ENCODE peak calls at places on chromosomes 12 and 14, in ten cellular contexts. L is stimulated activated CD4-positive, alpha-beta T cell treated with anti-CD3 and anti-CD28 coated beads, Interleukin-4, amount 100 ng/mL, for 4 hours; N is adipocyte; C is upper lobe of right lung; W is D341Med; H is brain microvascular endothelial cell; A is mesothelial cell of epicardium; D is hypothalamus; I is putamen; Y is kidney tubule cell. B is an unnamed sample.

GRCh38 chr12:3523058-3523457 is 32.1 kb downstream of the PRMT8 start:
- DNase-seq in H (no peak), I (no peak), C (no peak), A (no peak), W (no peak), N (no peak), Y (no peak), D (no peak), L (no peak), B (no peak)

GRCh38 chr12:16096273-16096849 is 181.1 kb downstream of the SLC15A5 start:
- DNase-seq in W (no peak), N (no peak), I (no peak), Y (no peak), D (no peak), C (no peak), L (no peak), H (no peak), A (no peak), B (no peak)

GRCh38 chr12:31471823-31472222 is 119.1 kb downstream of the DENND5B start:
- DNase-seq in C (no peak), H (no peak), W (no peak), Y (no peak), N (no peak), L (no peak), A (no peak), D (no peak), I (no peak), B (no peak)

GRCh38 chr12:122917508-122918227 is 21.7 kb upstream of the VPS37B start:
- DNase-seq in L (no peak), Y (peak; percentile 30), C (peak; percentile 82), D (no peak), I (no peak), N (peak; percentile 78), W (no peak), A (no peak), H (peak; percentile 13), B (no peak)

GRCh38 chr14:96303981-96304380 is 48.0 kb downstream of the BDKRB1 start:
- DNase-seq in C (no peak), I (no peak), W (no peak), A (no peak), N (no peak), Y (no peak), H (peak; percentile 22), D (no peak), L (no peak), B (no peak)

GRCh38 chr12:42421844-42422779 is 96.1 kb downstream of the PPHLN1 start:
- DNase-seq in N (peak; percentile 84), Y (no peak), A (no peak), C (no peak), D (no peak), H (peak; percentile 57), L (no peak), I (peak; percentile 9), W (no peak), B (no peak)

GRCh38 chr12:31204995-31205582 is 120.9 kb downstream of the SINHCAF start:
- DNase-seq in N (peak; percentile 60), W (no peak), A (no peak), L (no peak), D (no peak), H (peak; percentile 41), I (no peak), C (no peak), Y (peak; percentile 69), B (no peak)

GRCh38 chr12:14883663-14884062 is 2.0 kb downstream of the MGP start:
- DNase-seq in D (no peak), N (no peak), I (no peak), C (no peak), Y (no peak), W (peak; percentile 47), A (no peak), L (no peak), H (no peak), B (no peak)

GRCh38 chr12:104201238-104202001 is 14.2 kb upstream of the TXNRD1 start:
- DNase-seq in L (peak; percentile 8), D (no peak), H (peak; percentile 56), I (no peak), C (no peak), W (peak; percentile 78), Y (peak; percentile 65), A (no peak), N (peak; percentile 84), B (peak; percentile 49)

GRCh38 chr12:1252758-1253157 is 261.7 kb downstream of the ERC1 start:
- DNase-seq in Y (no peak), W (no peak), L (no peak), H (no peak), C (no peak), A (no peak), N (peak; percentile 59), D (no peak), I (no peak), B (no peak)

GRCh38 chr14:51738754-51739153 is 87.0 kb downstream of the FRMD6 start:
- DNase-seq in A (no peak), L (no peak), I (no peak), Y (no peak), W (peak; percentile 32), H (no peak), D (no peak), C (no peak), N (no peak), B (no peak)

GRCh38 chr12:39581592-39581991 is 38.0 kb downstream of the ABCD2 start:
- DNase-seq in N (no peak), W (no peak), I (no peak), A (no peak), L (no peak), Y (no peak), C (no peak), H (no peak), D (no peak), B (no peak)

GRCh38 chr12:47752552-47752951 is 6.1 kb downstream of the RAPGEF3 start:
- DNase-seq in W (no peak), I (no peak), H (no peak), L (no peak), C (no peak), A (no peak), N (peak; percentile 84), D (no peak), Y (no peak), B (no peak)

GRCh38 chr12:68319988-68320623 is 12.1 kb downstream of the MDM1 start:
- DNase-seq in H (no peak), A (no peak), C (no peak), N (peak; percentile 79), I (no peak), Y (no peak), D (no peak), L (no peak), W (peak; percentile 26), B (no peak)

GRCh38 chr12:32897276-32897615 is 669 bp upstream of the PKP2 start:
- DNase-seq in C (no peak), A (no peak), N (no peak), I (no peak), D (no peak), H (no peak), Y (no peak), L (no peak), W (no peak), B (no peak)

GRCh38 chr14:88251650-88252049 is 71.4 kb downstream of the KCNK10 start:
- DNase-seq in N (no peak), D (no peak), Y (no peak), A (no peak), C (no peak), I (no peak), H (no peak), W (no peak), L (no peak), B (no peak)

GRCh38 chr12:70615177-70615576 is 22.1 kb downstream of the PTPRB start:
- DNase-seq in Y (no peak), N (no peak), W (no peak), C (no peak), H (no peak), L (no peak), I (no peak), D (no peak), A (no peak), B (no peak)

GRCh38 chr12:54641554-54641953 is 6.6 kb downstream of the DCD start:
- DNase-seq in I (no peak), Y (no peak), N (no peak), W (no peak), H (no peak), L (no peak), C (no peak), A (no peak), D (no peak), B (no peak)